ENCODE peak calls at places on chromosomes 12 and 14, in four cellular contexts. V is H9, Z is mesenchymal stem cell, R is neuronal stem cell. W is an unnamed sample.

GRCh38 chr14:35028435-35028834 is 17.6 kb upstream of the FAM177A1 start:
- DNase-seq in V (no peak), Z (no peak), R (no peak), W (no peak)

GRCh38 chr12:63525831-63526230 is 142.5 kb downstream of the DPY19L2 start:
- DNase-seq in V (no peak), Z (no peak), R (no peak), W (no peak)

GRCh38 chr12:65946821-65947220 is 122.5 kb downstream of the HMGA2 start:
- DNase-seq in V (no peak), Z (no peak), R (no peak), W (no peak)

GRCh38 chr12:124913474-124914391 is 717 bp downstream of the UBC start:
- DNase-seq in V (peak; percentile 85), Z (no peak), R (no peak), W (no peak)

GRCh38 chr12:68375701-68376469 is 43.7 kb upstream of the MDM1 start:
- DNase-seq in V (no peak), Z (no peak), R (no peak), W (no peak)

GRCh38 chr14:24266344-24267244 is 3.6 kb upstream of the TGM1 start:
- DNase-seq in V (no peak), Z (no peak), R (no peak), W (no peak)

GRCh38 chr14:97074860-97075259 is 277.7 kb downstream of the VRK1 start:
- DNase-seq in V (no peak), Z (no peak), R (no peak), W (no peak)

GRCh38 chr14:63918411-63918810 is 65.6 kb downstream of the SYNE2 start:
- DNase-seq in V (no peak), Z (no peak), R (no peak), W (no peak)

GRCh38 chr14:36316131-36316530 is 4.3 kb downstream of the MBIP start:
- DNase-seq in V (no peak), Z (no peak), R (no peak), W (no peak)

GRCh38 chr14:36315159-36315853 is 5.1 kb downstream of the MBIP start:
- DNase-seq in V (no peak), Z (no peak), R (no peak), W (no peak)

GRCh38 chr14:36320210-36321003 is at the start of gene MBIP:
- DNase-seq in V (peak; percentile 95), Z (peak; percentile 97), R (peak; percentile 95), W (peak; percentile 83)

GRCh38 chr14:36317650-36318049 is 2.8 kb downstream of the MBIP start:
- DNase-seq in V (no peak), Z (no peak), R (no peak), W (no peak)

DNA sequence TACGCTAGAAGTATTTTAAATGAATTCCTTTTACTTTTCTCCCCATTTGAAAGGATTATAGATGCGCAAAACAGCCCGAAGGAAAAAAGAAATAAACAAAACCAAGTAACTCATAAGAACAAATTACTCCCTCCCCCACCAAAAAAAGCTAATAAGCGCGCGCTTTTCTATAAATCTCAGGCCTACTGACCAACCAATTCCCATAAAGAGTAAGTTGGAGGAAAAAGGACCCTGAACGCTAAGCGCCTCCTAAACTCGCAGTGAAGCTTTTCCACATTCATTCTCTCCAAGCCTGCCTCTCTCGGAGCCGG is 583 bp downstream of the MBIP start:
- DNase-seq in V (no peak), Z (no peak), R (no peak), W (no peak)
- H2BK12ac ChIP-seq in V (no peak overlapping the region), Z (no peak overlapping the region), R (no peak overlapping the region), W (no peak overlapping the region)

DNA sequence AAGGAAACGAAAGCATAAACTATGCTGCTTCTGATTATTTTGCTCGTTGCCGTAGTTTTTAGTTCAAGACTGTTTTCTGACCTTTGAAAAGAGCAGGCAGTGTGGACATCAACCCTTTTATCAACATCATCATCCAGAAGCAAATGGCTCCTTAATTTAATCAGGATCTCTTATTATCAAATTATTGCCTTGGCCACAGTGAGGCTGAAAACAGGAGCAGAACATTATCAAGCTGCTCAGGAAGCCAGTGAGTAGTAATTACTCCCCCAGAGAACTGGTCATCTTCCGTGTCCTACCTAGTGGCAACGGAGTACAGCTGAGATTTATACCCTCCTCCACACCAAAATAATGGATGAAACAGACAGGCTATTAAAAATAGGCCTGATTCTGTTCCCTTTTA is 2.2 kb upstream of the DIABLO start:
- DNase-seq in V (no peak), Z (no peak), R (no peak), W (no peak)
- H3K9me3 ChIP-seq in V (no peaks in the 10 kb centered on the region), Z (no peaks in the 10 kb centered on the region), R (no peaks in the 10 kb centered on the region), W (no peaks in the 10 kb centered on the region)

DNA sequence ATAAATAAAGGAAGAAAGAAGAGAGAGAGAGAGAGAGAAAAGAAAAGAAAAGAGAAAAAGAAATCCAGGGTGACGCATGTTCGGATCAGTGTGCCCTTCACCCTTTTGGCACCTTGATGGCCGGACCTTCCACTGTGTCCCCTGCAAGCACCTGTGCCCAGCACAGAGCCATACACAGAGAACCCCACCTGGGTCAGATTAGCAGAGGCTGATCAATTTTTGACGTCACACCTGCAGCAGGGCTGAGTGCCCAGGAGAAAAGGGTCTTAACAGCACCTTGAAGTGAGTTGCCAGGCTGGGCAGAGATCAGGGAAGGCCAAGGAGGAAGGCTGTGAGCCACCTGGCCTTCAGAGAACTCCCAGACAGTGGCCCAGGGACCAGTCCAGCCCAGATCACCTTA is 114.4 kb downstream of the CALM1 start:
- DNase-seq in V (no peak), Z (no peak), R (no peak), W (no peak)
- H2BK12ac ChIP-seq in V (no peak overlapping the region), Z (no peak overlapping the region), R (peak overlapping the region; percentile 42), W (peak overlapping the region; percentile 98)

GRCh38 chr12:31481415-31481814 is 109.5 kb downstream of the DENND5B start:
- DNase-seq in V (no peak), Z (no peak), R (no peak), W (no peak)
- H3K9me3 ChIP-seq in V (no peaks in the 10 kb centered on the region), Z (no peaks in the 10 kb centered on the region), R (no peaks in the 10 kb centered on the region), W (no peaks in the 10 kb centered on the region)

GRCh38 chr14:102326583-102326982 is 7.0 kb downstream of the ZNF839 start:
- DNase-seq in V (no peak), Z (no peak), R (no peak), W (no peak)
- H2BK12ac ChIP-seq in V (no peak overlapping the region), Z (no peak overlapping the region), R (no peak overlapping the region), W (no peak overlapping the region)

DNA sequence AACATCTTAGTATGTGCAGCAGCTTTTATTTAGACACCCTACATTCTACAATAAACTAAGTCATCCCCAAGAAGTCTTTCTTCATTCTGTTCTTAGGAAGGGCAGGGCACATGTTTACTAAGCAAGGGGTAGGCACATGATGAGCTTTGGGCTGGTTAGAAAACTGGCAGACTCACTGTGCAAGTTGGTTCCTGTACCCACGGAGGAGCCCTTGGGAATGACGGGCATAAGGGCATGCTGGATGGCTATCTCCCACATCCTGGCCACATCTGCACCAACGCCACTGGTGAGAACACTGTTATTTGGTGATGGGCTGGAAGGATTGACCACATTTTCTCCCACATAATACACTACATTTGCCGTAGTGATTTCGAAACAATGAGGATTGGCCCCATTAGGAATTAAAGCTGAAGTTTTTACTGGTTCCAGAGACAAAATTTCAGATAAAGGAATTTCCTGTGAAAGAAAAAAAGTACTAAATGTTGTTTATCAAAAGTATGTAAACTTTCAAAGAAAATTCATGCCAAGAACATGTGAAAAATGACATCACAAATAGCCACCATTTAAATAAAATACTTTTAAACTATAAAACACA is 297.0 kb downstream of the PRKD1 start:
- DNase-seq in V (no peak), Z (no peak), R (no peak), W (no peak)
- H3K9me3 ChIP-seq in V (no peaks in the 10 kb centered on the region), Z (no peaks in the 10 kb centered on the region), R (no peaks in the 10 kb centered on the region), W (no peaks in the 10 kb centered on the region)